ENCODE peak calls at places on chromosomes 6 and 20, in eight cellular contexts. W is adrenal gland, M is uterus, B is heart right ventricle, K is neural progenitor cell, F is esophagus squamous epithelium, N is aorta, Z is AG04450. X is an unnamed sample.

GRCh38 chr6:9307786-9308185 is 872.4 kb upstream of the SLC35B3 start:
- DNase-seq in W (no peak), M (no peak), B (no peak), K (no peak), F (no peak), N (no peak), Z (no peak), X (no peak)

GRCh38 chr6:34418367-34418766 is 7.5 kb downstream of the RPS10 start:
- DNase-seq in W (no peak), M (no peak), B (no peak), K (no peak), F (no peak), N (no peak), Z (no peak), X (no peak)

GRCh38 chr6:148464319-148465010 is 121.8 kb downstream of the SASH1 start:
- DNase-seq in W (peak; percentile 70), M (peak; percentile 72), B (peak; percentile 48), K (peak; percentile 62), F (no peak), N (no peak), Z (no peak), X (peak; percentile 85)

GRCh38 chr6:39295538-39295937 is 18.7 kb downstream of the KCNK17 start:
- DNase-seq in W (peak; percentile 60), M (no peak), B (no peak), K (peak; percentile 26), F (no peak), N (peak; percentile 69), Z (no peak), X (no peak)

GRCh38 chr6:106630366-106630765 is 988 bp downstream of the QRSL1 start:
- DNase-seq in W (no peak), M (no peak), B (no peak), K (no peak), F (no peak), N (no peak), Z (no peak), X (no peak)

GRCh38 chr20:64154590-64155257 is 9.5 kb upstream of the MYT1 start:
- DNase-seq in W (no peak), M (no peak), B (no peak), K (no peak), F (no peak), N (no peak), Z (no peak), X (no peak)

GRCh38 chr6:95133578-95133977 is 443.8 kb upstream of the MANEA start:
- DNase-seq in W (no peak), M (no peak), B (no peak), K (peak; percentile 30), F (no peak), N (no peak), Z (no peak), X (no peak)

GRCh38 chr6:97215157-97215769 is 67.8 kb downstream of the MMS22L start:
- DNase-seq in W (peak; percentile 62), M (no peak), B (no peak), K (peak; percentile 76), F (no peak), N (no peak), Z (peak; percentile 29), X (no peak)

GRCh38 chr20:41437836-41438235 is 71.2 kb upstream of the EMILIN3 start:
- DNase-seq in W (no peak), M (no peak), B (no peak), K (no peak), F (no peak), N (no peak), Z (no peak), X (no peak)

GRCh38 chr6:33779305-33779704 is 9.6 kb downstream of the LEMD2 start:
- DNase-seq in W (no peak), M (no peak), B (no peak), K (peak; percentile 77), F (no peak), N (no peak), Z (no peak), X (no peak)

GRCh38 chr6:43239054-43239453 is 4.2 kb upstream of the TTBK1 start:
- DNase-seq in W (no peak), M (no peak), B (no peak), K (no peak), F (no peak), N (no peak), Z (no peak), X (no peak)

GRCh38 chr6:148304976-148305375 is 37.7 kb upstream of the SASH1 start:
- DNase-seq in W (no peak), M (no peak), B (no peak), K (peak; percentile 36), F (no peak), N (no peak), Z (peak; percentile 43), X (no peak)

GRCh38 chr20:23024701-23025100 is 10.4 kb upstream of the SSTR4 start:
- DNase-seq in W (no peak), M (no peak), B (no peak), K (no peak), F (no peak), N (no peak), Z (no peak), X (no peak)

GRCh38 chr6:41547799-41548097 is 1.6 kb downstream of the FOXP4 start:
- DNase-seq in W (no peak), M (no peak), B (no peak), K (peak; percentile 44), F (no peak), N (no peak), Z (no peak), X (no peak)

GRCh38 chr20:21640556-21640955 is 64.9 kb upstream of the PAX1 start:
- DNase-seq in W (no peak), M (no peak), B (no peak), K (peak; percentile 64), F (no peak), N (no peak), Z (no peak), X (no peak)

GRCh38 chr6:7528565-7528964 is 12.9 kb upstream of the DSP start:
- DNase-seq in W (no peak), M (no peak), B (no peak), K (no peak), F (no peak), N (no peak), Z (no peak), X (no peak)

GRCh38 chr20:53413188-53413631 is 180.4 kb downstream of the ZNF217 start:
- DNase-seq in W (no peak), M (no peak), B (peak; percentile 17), K (peak; percentile 67), F (no peak), N (no peak), Z (no peak), X (no peak)

GRCh38 chr20:46903256-46903655 is 8.6 kb downstream of the EYA2 start:
- DNase-seq in W (no peak), M (no peak), B (no peak), K (peak; percentile 54), F (no peak), N (no peak), Z (no peak), X (no peak)

GRCh38 chr6:80638222-80639055 is 532.0 kb downstream of the BCKDHB start:
- DNase-seq in W (peak; percentile 53), M (peak; percentile 33), B (no peak), K (no peak), F (no peak), N (peak; percentile 60), Z (peak; percentile 71), X (peak; percentile 63)

GRCh38 chr6:134544737-134545136 is 226.8 kb upstream of the SGK1 start:
- DNase-seq in W (no peak), M (no peak), B (no peak), K (no peak), F (no peak), N (no peak), Z (no peak), X (no peak)

GRCh38 chr6:82097676-82098075 is 149.9 kb downstream of the IBTK start:
- DNase-seq in W (no peak), M (no peak), B (no peak), K (no peak), F (no peak), N (no peak), Z (no peak), X (no peak)

GRCh38 chr20:59042151-59042795 is at the start of gene PRELID3B:
- DNase-seq in W (peak; percentile 55), M (no peak), B (no peak), K (peak; percentile 57), F (no peak), N (no peak), Z (no peak), X (no peak)

GRCh38 chr6:113352029-113352801 is 504.9 kb upstream of the MARCKS start:
- DNase-seq in W (peak; percentile 19), M (no peak), B (no peak), K (peak; percentile 21), F (no peak), N (no peak), Z (no peak), X (no peak)

GRCh38 chr6:29653452-29654038 is 3.3 kb upstream of the MOG start:
- DNase-seq in W (peak; percentile 70), M (peak; percentile 55), B (no peak), K (peak; percentile 87), F (no peak), N (no peak), Z (peak; percentile 57), X (no peak)

GRCh38 chr6:117465691-117466090 is 16.8 kb upstream of the DCBLD1 start:
- DNase-seq in W (no peak), M (no peak), B (no peak), K (no peak), F (no peak), N (no peak), Z (no peak), X (no peak)

GRCh38 chr6:114611696-114612095 is 268.9 kb upstream of the HS3ST5 start:
- DNase-seq in W (no peak), M (no peak), B (no peak), K (no peak), F (no peak), N (no peak), Z (no peak), X (no peak)
- H3K4me3 ChIP-seq in W (no peak overlapping the region), M (no peak overlapping the region), B (no peak overlapping the region), K (no peak overlapping the region), F (no peak overlapping the region), N (no peak overlapping the region), Z (no peak overlapping the region), X (no peak overlapping the region)

GRCh38 chr6:3157151-3157933 is at the start of gene TUBB2A:
- DNase-seq in W (peak; percentile 81), M (peak; percentile 81), B (peak; percentile 90), K (peak; percentile 91), F (peak; percentile 33), N (peak; percentile 92), Z (peak; percentile 38), X (peak; percentile 86)
- H3K27ac ChIP-seq in W (peak within 1 kb of the TSS; percentile 86), M (peak within 1 kb of the TSS; percentile 99), B (peak within 1 kb of the TSS; percentile 100), K (no peak within 1 kb of the TSS), F (peak within 1 kb of the TSS; percentile 93), N (peak within 1 kb of the TSS; percentile 58), Z (peak within 1 kb of the TSS; percentile 52), X (peak within 1 kb of the TSS; percentile 100)

GRCh38 chr6:101399627-101399955 is 6.1 kb downstream of the GRIK2 start:
- DNase-seq in W (no peak), M (no peak), B (no peak), K (peak; percentile 21), F (no peak), N (no peak), Z (no peak), X (no peak)
- H3K4me3 ChIP-seq in W (no peak overlapping the region), M (no peak overlapping the region), B (no peak overlapping the region), K (peak overlapping the region; percentile 37), F (no peak overlapping the region), N (no peak overlapping the region), Z (peak overlapping the region; percentile 67), X (peak overlapping the region; percentile 30)

DNA sequence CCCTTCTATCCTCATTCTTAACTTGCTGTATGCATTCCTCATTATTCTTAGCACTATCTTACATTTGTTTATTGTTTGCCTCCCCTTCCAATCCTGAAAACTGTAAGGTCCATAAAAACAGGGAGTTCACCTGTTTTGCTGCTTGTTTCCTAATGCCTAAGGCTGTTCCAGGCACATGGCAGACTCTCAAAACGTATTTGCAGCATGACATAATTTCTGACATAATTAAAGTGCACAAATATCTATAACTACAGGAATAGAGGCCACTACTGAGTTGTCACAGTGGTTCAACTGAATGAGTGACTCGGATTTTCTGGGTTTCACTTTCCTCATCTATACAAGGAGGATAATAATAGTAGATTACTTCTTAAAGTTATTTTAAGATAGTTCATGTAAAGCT is 83.0 kb downstream of the HFE start:
- DNase-seq in W (no peak), M (no peak), B (no peak), K (no peak), F (no peak), N (no peak), Z (no peak), X (no peak)
- H3K27ac ChIP-seq in W (no peak overlapping the region), M (peak overlapping the region; percentile 100), B (no peak overlapping the region), K (no peak overlapping the region), F (no peak overlapping the region), N (no peak overlapping the region), Z (no peak overlapping the region), X (no peak overlapping the region)

X was measured in right atrium auricular region.